ENCODE peak calls at places on chromosome 13, in ten cellular contexts. E, D, K, S, G, V, Q, M, Z and J are unnamed samples.
A peak's percentile ranks its signal among the peaks of the same experiment; 100 is the strongest.

GRCh38 chr13:49579501-49579900 is 5.9 kb downstream of the RCBTB1 start:
- DNase-seq in E (no peak), D (no peak), K (no peak), S (no peak), G (no peak), V (no peak), Q (no peak), M (no peak), Z (no peak), J (no peak)

GRCh38 chr13:34671136-34671535 is 270.9 kb upstream of the NBEA start:
- DNase-seq in E (no peak), D (no peak), K (peak; percentile 70), S (no peak), G (no peak), V (no peak), Q (no peak), M (peak; percentile 53), Z (no peak), J (no peak)

GRCh38 chr13:28983661-28984060 is 163.5 kb downstream of the MTUS2 start:
- DNase-seq in E (no peak), D (no peak), K (no peak), S (no peak), G (peak; percentile 28), V (no peak), Q (no peak), M (no peak), Z (no peak), J (no peak)

GRCh38 chr13:106105153-106105552 is 430.3 kb downstream of the EFNB2 start:
- DNase-seq in E (no peak), D (no peak), K (no peak), S (no peak), G (no peak), V (peak; percentile 11), Q (no peak), M (peak; percentile 39), Z (peak; percentile 56), J (no peak)

GRCh38 chr13:99959538-99960230 is 11.9 kb downstream of the ZIC5 start:
- DNase-seq in E (peak; percentile 69), D (no peak), K (no peak), S (no peak), G (no peak), V (no peak), Q (no peak), M (no peak), Z (peak; percentile 45), J (no peak)

GRCh38 chr13:37540228-37540627 is 58.3 kb downstream of the POSTN start:
- DNase-seq in E (no peak), D (no peak), K (no peak), S (no peak), G (no peak), V (peak; percentile 89), Q (no peak), M (peak; percentile 77), Z (peak; percentile 90), J (no peak)

GRCh38 chr13:40682449-40683240 is 16.2 kb upstream of the FOXO1 start:
- DNase-seq in E (peak; percentile 88), D (no peak), K (no peak), S (no peak), G (peak; percentile 64), V (peak; percentile 35), Q (no peak), M (peak; percentile 39), Z (peak; percentile 39), J (no peak)

GRCh38 chr13:49373699-49374098 is 70.2 kb downstream of the CAB39L start:
- DNase-seq in E (no peak), D (no peak), K (no peak), S (no peak), G (no peak), V (peak; percentile 42), Q (peak; percentile 14), M (peak; percentile 58), Z (peak; percentile 23), J (no peak)

DNA sequence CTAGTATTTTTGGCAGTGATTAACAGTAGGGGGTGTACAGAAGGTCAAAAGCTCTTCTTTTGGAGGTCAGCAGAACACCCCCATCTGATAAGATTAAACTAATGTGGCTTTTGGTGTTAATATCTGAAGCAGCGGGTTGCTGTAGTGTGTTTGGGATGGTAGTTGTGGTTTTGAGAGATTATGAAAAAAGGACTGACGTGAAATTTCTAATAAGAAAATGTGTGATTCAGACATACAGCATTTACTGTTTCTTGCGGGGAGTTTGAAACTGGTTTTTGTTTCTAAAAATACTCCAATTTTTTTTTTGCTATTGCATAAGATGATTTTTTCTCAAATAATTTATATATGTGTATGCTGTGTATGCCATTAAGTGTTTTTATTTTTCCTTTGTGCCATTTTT is 66.9 kb downstream of the NDFIP2 start:
- DNase-seq in E (no peak), D (no peak), K (no peak), S (no peak), G (no peak), V (no peak), Q (no peak), M (peak; percentile 19), Z (no peak), J (no peak)
- TF ChIP-seq CTCF in E (no peak), D (no peak), K (no peak), S (no peak), G (no peak), V (no peak), Q (no peak), M (no peak), Z (no peak), J (no peak)

GRCh38 chr13:19958119-19959111 is at the start of gene ZMYM2:
- DNase-seq in E (peak; percentile 96), D (peak; percentile 89), K (peak; percentile 99), S (peak; percentile 99), G (peak; percentile 99), V (peak; percentile 95), Q (peak; percentile 86), M (peak; percentile 97), Z (peak; percentile 99), J (peak; percentile 99)

GRCh38 chr13:19957320-19958118 is 1.0 kb upstream of the ZMYM2 start:
- DNase-seq in E (peak; percentile 91), D (peak; percentile 70), K (peak; percentile 85), S (peak; percentile 81), G (peak; percentile 85), V (peak; percentile 18), Q (no peak), M (peak; percentile 81), Z (peak; percentile 83), J (peak; percentile 63)

GRCh38 chr13:19960673-19961015 is 2.1 kb downstream of the ZMYM2 start:
- DNase-seq in E (no peak), D (no peak), K (no peak), S (no peak), G (no peak), V (no peak), Q (no peak), M (no peak), Z (no peak), J (no peak)

GRCh38 chr13:19959831-19960672 is 1.5 kb downstream of the ZMYM2 start:
- DNase-seq in E (peak; percentile 94), D (peak; percentile 77), K (peak; percentile 85), S (peak; percentile 92), G (peak; percentile 95), V (peak; percentile 90), Q (peak; percentile 90), M (peak; percentile 88), Z (peak; percentile 96), J (peak; percentile 61)

GRCh38 chr13:19959141-19959830 is 759 bp downstream of the ZMYM2 start:
- DNase-seq in E (peak; percentile 61), D (no peak), K (peak; percentile 51), S (peak; percentile 84), G (peak; percentile 71), V (peak; percentile 39), Q (peak; percentile 27), M (peak; percentile 42), Z (peak; percentile 77), J (peak; percentile 39)
- TF ChIP-seq CTCF in E (no peak), D (peak; percentile 11), K (no peak), S (no peak), G (no peak), V (peak; percentile 24), Q (peak; percentile 30), M (peak; percentile 10), Z (peak; percentile 1), J (no peak)

DNA sequence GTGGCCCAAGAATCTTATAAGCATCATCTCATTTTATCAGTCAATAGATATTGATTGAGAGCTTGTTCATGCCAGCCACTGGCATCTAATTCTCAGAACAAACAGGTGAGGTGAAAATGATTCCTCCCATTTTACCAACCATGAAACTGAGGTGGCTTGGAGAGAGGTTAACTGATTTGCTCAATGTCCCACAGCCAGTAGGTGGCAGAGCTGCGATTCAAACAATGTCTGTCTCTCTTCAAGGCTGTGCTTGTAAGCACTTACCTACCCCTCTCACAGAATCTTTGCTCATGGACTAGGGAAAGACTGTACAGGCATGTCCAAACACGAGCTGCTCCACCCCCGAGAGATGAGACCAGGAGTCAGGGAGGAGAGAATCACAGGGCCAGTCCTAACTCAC is 21.5 kb upstream of the GSX1 start:
- DNase-seq in E (peak; percentile 69), D (peak; percentile 18), K (no peak), S (no peak), G (peak; percentile 43), V (peak; percentile 13), Q (peak; percentile 42), M (no peak), Z (peak; percentile 26), J (no peak)
- TF ChIP-seq CTCF in E (peak; percentile 70), D (peak; percentile 84), K (peak; percentile 21), S (no peak), G (peak; percentile 43), V (peak; percentile 31), Q (peak; percentile 75), M (peak; percentile 44), Z (peak; percentile 32), J (peak; percentile 52)

DNA sequence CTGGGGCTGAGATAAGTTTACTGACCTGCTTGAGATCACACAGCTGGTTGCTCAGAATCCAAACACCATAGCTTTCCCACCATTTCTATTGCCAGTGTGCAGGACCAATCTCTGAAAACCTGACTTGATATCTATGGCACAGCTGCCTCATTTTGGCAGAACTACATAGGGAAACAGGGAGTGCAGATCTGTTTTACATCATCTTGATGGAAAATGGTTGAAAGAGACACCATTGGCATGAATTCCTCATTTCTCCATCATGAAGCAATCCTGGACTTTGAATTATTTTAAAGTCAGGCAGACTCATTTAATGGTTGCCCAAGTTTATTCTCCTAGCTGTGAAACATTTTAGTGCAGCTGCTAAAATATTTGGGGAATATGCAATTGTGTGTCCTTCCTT is 1628.2 kb upstream of the SLC10A2 start:
- DNase-seq in E (no peak), D (no peak), K (no peak), S (no peak), G (no peak), V (no peak), Q (no peak), M (no peak), Z (no peak), J (no peak)
- TF ChIP-seq CTCF in E (no peak), D (no peak), K (no peak), S (no peak), G (no peak), V (no peak), Q (no peak), M (no peak), Z (no peak), J (no peak)

DNA sequence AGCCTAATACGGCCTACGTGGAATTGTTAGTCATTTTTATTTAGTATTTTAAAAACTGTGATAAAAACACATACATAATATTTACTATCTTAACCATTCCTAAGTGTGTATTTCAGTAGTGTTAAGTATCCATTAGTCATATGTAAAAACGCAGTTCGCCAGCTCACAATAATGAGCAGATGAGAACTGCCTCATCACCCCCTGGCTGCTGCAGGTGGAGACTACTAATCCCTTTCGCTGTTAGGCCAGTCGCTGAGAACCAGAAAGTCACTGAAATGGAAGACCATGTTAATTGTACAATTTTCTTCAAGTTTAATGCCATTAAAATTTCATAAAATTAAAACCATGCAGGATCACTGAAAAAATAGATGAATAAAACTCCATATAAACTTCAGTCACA is 1.6 kb downstream of the ESD start:
- DNase-seq in E (peak; percentile 19), D (no peak), K (no peak), S (no peak), G (no peak), V (no peak), Q (no peak), M (peak; percentile 40), Z (no peak), J (no peak)
- TF ChIP-seq CTCF in E (no peak), D (no peak), K (no peak), S (no peak), G (no peak), V (no peak), Q (no peak), M (no peak), Z (no peak), J (no peak)